ENCODE peak calls at places on chromosomes 16 and 17, in five cellular contexts. V is Panc1, J is transverse colon, X is GM23338, L is sigmoid colon. S is an unnamed sample.

GRCh38 chr16:35195173-35195863 is 1735.9 kb downstream of the TP53TG3F start:
- DNase-seq in V (no peak), J (no peak), X (peak; percentile 0), L (no peak), S (no peak)

GRCh38 chr17:38697061-38697820 is 7.8 kb upstream of the MLLT6 start:
- DNase-seq in V (no peak), J (no peak), X (no peak), L (no peak), S (no peak)

GRCh38 chr16:85902366-85903155 is 3.6 kb downstream of the IRF8 start:
- DNase-seq in V (no peak), J (peak; percentile 67), X (no peak), L (no peak), S (peak; percentile 39)

GRCh38 chr17:76264425-76264754 is 758 bp upstream of the UBALD2 start:
- DNase-seq in V (no peak), J (no peak), X (no peak), L (no peak), S (no peak)

GRCh38 chr17:10109146-10109545 is 89.3 kb downstream of the GAS7 start:
- DNase-seq in V (no peak), J (no peak), X (no peak), L (no peak), S (no peak)

GRCh38 chr17:13393841-13394710 is 207.7 kb downstream of the HS3ST3A1 start:
- DNase-seq in V (no peak), J (no peak), X (no peak), L (no peak), S (no peak)

GRCh38 chr16:86834451-86835035 is 256.2 kb downstream of the FOXL1 start:
- DNase-seq in V (peak; percentile 47), J (no peak), X (peak; percentile 66), L (peak; percentile 53), S (no peak)

GRCh38 chr17:83198366-83199341 is 119.2 kb downstream of the METRNL start:
- DNase-seq in V (no peak), J (no peak), X (no peak), L (peak; percentile 61), S (no peak)

GRCh38 chr17:80169784-80170500 is at the start of gene CARD14:
- DNase-seq in V (no peak), J (peak; percentile 28), X (no peak), L (no peak), S (peak; percentile 57)

GRCh38 chr16:10511829-10512228 is 68.6 kb downstream of the EMP2 start:
- DNase-seq in V (no peak), J (no peak), X (no peak), L (no peak), S (no peak)

GRCh38 chr17:34579979-34580684 is 750 bp downstream of the TMEM132E start:
- DNase-seq in V (no peak), J (no peak), X (peak; percentile 72), L (no peak), S (no peak)

GRCh38 chr17:76261421-76262215 is 3.5 kb upstream of the UBALD2 start:
- DNase-seq in V (no peak), J (no peak), X (no peak), L (no peak), S (no peak)

GRCh38 chr17:82054351-82055022 is 2.8 kb downstream of the GPS1 start:
- DNase-seq in V (no peak), J (no peak), X (no peak), L (no peak), S (no peak)

GRCh38 chr16:83887088-83887487 is 11.8 kb upstream of the MLYCD start:
- DNase-seq in V (no peak), J (peak; percentile 26), X (peak; percentile 54), L (no peak), S (peak; percentile 46)

GRCh38 chr17:68431661-68432071 is 25.6 kb downstream of the WIPI1 start:
- DNase-seq in V (no peak), J (no peak), X (peak; percentile 79), L (no peak), S (no peak)

GRCh38 chr17:1820518-1821252 is 9.0 kb downstream of the SMYD4 start:
- DNase-seq in V (no peak), J (no peak), X (no peak), L (no peak), S (no peak)

GRCh38 chr17:50560931-50561750 is 626 bp downstream of the CACNA1G start:
- DNase-seq in V (no peak), J (no peak), X (peak; percentile 55), L (no peak), S (no peak)

GRCh38 chr17:9023389-9024210 is 2.3 kb downstream of the NTN1 start:
- DNase-seq in V (no peak), J (no peak), X (peak; percentile 51), L (no peak), S (no peak)

GRCh38 chr17:27996157-27997043 is 46.1 kb upstream of the NLK start:
- DNase-seq in V (no peak), J (no peak), X (no peak), L (no peak), S (no peak)

GRCh38 chr16:29726845-29727379 is 18.9 kb downstream of the C16orf54 start:
- DNase-seq in V (no peak), J (no peak), X (no peak), L (no peak), S (no peak)

GRCh38 chr16:70568601-70569217 is 45.1 kb downstream of the SF3B3 start:
- DNase-seq in V (no peak), J (no peak), X (no peak), L (no peak), S (no peak)

GRCh38 chr17:59914274-59914854 is 21.4 kb downstream of the RPS6KB1 start:
- DNase-seq in V (no peak), J (no peak), X (peak; percentile 61), L (no peak), S (no peak)

GRCh38 chr16:21101631-21102420 is 48.8 kb downstream of the DNAH3 start:
- DNase-seq in V (no peak), J (peak; percentile 12), X (peak; percentile 64), L (no peak), S (peak; percentile 31)

GRCh38 chr16:46404028-46404427 is 217.2 kb downstream of the SHCBP1 start:
- DNase-seq in V (no peak), J (no peak), X (no peak), L (no peak), S (no peak)

GRCh38 chr17:53032861-53033271 is 789.9 kb upstream of the KIF2B start:
- DNase-seq in V (no peak), J (peak; percentile 23), X (peak; percentile 93), L (no peak), S (no peak)

GRCh38 chr16:57044931-57045693 is 47.3 kb upstream of the CPNE2 start:
- DNase-seq in V (no peak), J (no peak), X (no peak), L (no peak), S (no peak)

GRCh38 chr16:49833055-49833454 is 22.9 kb downstream of the ZNF423 start:
- DNase-seq in V (no peak), J (peak; percentile 44), X (peak; percentile 56), L (peak; percentile 90), S (no peak)

GRCh38 chr17:64357191-64357981 is 33.3 kb downstream of the PECAM1 start:
- DNase-seq in V (no peak), J (peak; percentile 41), X (peak; percentile 50), L (peak; percentile 91), S (no peak)
- TF ChIP-seq POLR2AphosphoS5 in V (no peak), J (peak; percentile 47), X (no peak), L (peak; percentile 63), S (no peak)

DNA sequence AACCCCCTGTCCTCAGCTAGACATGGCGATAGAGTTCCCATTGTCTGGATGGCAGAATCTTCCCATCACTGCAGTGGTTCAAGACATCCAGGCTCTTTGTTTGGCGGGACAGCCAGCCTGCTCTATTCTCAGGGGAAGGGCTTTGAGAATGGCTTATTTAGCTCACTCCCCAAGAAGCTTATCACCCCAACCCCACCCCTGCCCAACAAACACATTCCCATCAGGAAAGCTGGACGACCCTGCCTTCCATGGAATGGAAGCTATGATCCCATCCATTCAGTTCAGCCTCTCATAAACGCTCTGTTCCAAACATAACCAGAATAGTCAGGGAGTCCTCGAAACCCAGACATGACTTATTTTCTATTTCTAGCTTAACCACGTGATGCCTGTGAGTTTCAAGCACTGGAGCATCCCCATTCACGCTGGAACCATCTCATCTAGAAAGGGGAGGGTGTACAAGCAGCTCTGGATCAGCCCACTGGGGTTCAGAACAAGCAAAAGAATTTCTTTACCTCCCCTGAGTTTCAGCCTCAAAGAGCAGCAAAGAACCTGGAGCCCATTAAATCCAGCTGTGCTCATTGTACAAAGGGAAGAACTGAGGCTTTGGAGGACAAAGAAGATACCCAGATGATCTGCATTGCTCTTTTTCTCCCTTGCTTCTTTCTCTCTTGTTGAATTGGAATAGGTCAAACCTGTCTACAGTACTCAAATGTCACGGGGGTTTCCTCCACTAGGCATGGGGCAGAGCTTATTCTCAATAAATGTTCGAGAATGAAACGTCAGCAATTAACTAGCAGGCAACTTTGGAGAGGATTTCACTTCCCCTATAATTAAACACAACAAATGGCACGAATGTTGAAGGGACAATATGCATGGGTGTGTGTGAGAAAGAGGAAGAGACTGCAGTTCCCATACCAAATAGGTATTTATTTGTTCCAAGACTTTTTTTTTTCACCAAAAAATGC is 93.1 kb downstream of the XYLT1 start:
- DNase-seq in V (no peak), J (no peak), X (no peak), L (no peak), S (no peak)
- TF ChIP-seq POLR2AphosphoS5 in V (no peak), J (peak; percentile 14), X (no peak), L (peak; percentile 23), S (no peak)

GRCh38 chr16:69396187-69397061 is 10.6 kb upstream of the TERF2 start:
- DNase-seq in V (no peak), J (peak; percentile 83), X (peak; percentile 93), L (peak; percentile 89), S (peak; percentile 78)
- TF ChIP-seq POLR2AphosphoS5 in V (peak; percentile 73), J (no peak), X (no peak), L (no peak), S (peak; percentile 60)

DNA sequence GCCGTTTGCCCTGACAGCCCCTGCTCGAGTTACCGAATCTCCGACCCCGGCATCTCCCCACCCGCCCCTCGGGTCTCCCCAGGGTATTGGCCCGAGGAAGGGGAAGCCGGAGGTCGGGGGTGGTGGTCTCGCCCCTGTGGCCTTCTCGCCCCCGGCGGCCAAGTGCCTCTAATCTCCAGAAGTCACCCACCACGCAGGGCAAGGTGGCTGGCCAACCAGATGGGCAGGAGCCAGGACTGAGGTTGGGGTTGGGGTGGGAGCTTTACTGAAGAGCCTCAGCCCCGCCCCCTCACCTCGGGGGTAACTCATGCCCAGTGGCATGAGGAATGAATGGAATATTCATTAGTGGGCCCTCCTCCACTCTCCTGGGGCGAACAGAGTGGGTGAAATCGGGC is 634 bp downstream of the DHRS11 start:
- DNase-seq in V (no peak), J (peak; percentile 33), X (peak; percentile 78), L (peak; percentile 67), S (no peak)
- TF ChIP-seq POLR2AphosphoS5 in V (no peak), J (no peak), X (peak; percentile 48), L (no peak), S (no peak)